ENCODE peak calls at places on chromosomes 16 and 17, in five cellular contexts. W, D, P, T and U are unnamed samples.

GRCh38 chr16:46607529-46607928 is 13.7 kb downstream of the SHCBP1 start:
- DNase-seq in T (no peak), W (peak; percentile 56), P (no peak), D (no peak), U (no peak)

GRCh38 chr17:55053855-55054254 is 85.3 kb downstream of the STXBP4 start:
- DNase-seq in W (no peak), D (no peak), P (no peak), T (no peak), U (no peak)

GRCh38 chr16:85276741-85277140 is 164.5 kb upstream of the CIBAR2 start:
- DNase-seq in P (no peak), D (no peak), T (no peak), W (no peak), U (no peak)

GRCh38 chr17:31371511-31372097 is 19.9 kb upstream of the RAB11FIP4 start:
- DNase-seq in W (no peak), T (no peak), P (no peak), D (no peak), U (no peak)

GRCh38 chr16:15811778-15812750 is 44.8 kb downstream of the MYH11 start:
- DNase-seq in P (no peak), W (no peak), D (no peak), T (no peak), U (no peak)

GRCh38 chr17:48055531-48056245 is 7.5 kb downstream of the NFE2L1 start:
- DNase-seq in P (no peak), T (no peak), W (peak; percentile 74), D (no peak), U (no peak)

GRCh38 chr17:69575346-69575761 is 160.9 kb downstream of the MAP2K6 start:
- DNase-seq in P (peak; percentile 28), W (no peak), D (no peak), T (no peak), U (no peak)

GRCh38 chr17:2482218-2482617 is 29.5 kb downstream of the METTL16 start:
- DNase-seq in P (no peak), W (no peak), D (no peak), T (no peak), U (no peak)

GRCh38 chr16:48123104-48123788 is 32.5 kb downstream of the ABCC12 start:
- DNase-seq in W (peak; percentile 34), P (no peak), D (no peak), T (no peak), U (no peak)

GRCh38 chr16:80852261-80852872 is 48.0 kb upstream of the CDYL2 start:
- DNase-seq in W (peak; percentile 22), D (no peak), P (no peak), T (no peak), U (no peak)

GRCh38 chr17:41308251-41308917 is 725 bp downstream of the KRTAP16-1 start:
- DNase-seq in W (no peak), T (peak; percentile 58), D (peak; percentile 55), P (no peak), U (peak; percentile 80)

GRCh38 chr16:2507679-2508064 is 6.1 kb upstream of the ATP6V0C start:
- DNase-seq in T (peak; percentile 57), W (no peak), D (no peak), P (no peak), U (no peak)

GRCh38 chr16:28567292-28567691 is 13.6 kb downstream of the SGF29 start:
- DNase-seq in D (no peak), P (no peak), T (no peak), W (no peak), U (no peak)

GRCh38 chr17:42288985-42289862 is 926 bp downstream of the STAT5A start:
- DNase-seq in W (peak; percentile 61), D (peak; percentile 50), P (no peak), T (no peak), U (peak; percentile 84)

GRCh38 chr17:50177983-50178834 is 12.4 kb downstream of the SGCA start:
- DNase-seq in T (peak; percentile 80), P (peak; percentile 20), W (peak; percentile 44), D (peak; percentile 51), U (peak; percentile 93)

GRCh38 chr16:17372383-17372782 is 98.4 kb downstream of the XYLT1 start:
- DNase-seq in P (no peak), D (no peak), W (peak; percentile 2), T (no peak), U (no peak)

GRCh38 chr16:66335704-66336329 is 30.7 kb upstream of the CDH5 start:
- DNase-seq in T (peak; percentile 59), D (no peak), P (peak; percentile 88), W (no peak), U (no peak)

GRCh38 chr17:45222273-45222993 is 748 bp downstream of the FMNL1 start:
- DNase-seq in W (no peak), P (no peak), T (no peak), D (peak; percentile 60), U (no peak)

GRCh38 chr16:50368410-50369132 is at the start of gene BRD7:
- DNase-seq in D (peak; percentile 53), T (peak; percentile 65), P (peak; percentile 38), W (peak; percentile 83), U (peak; percentile 85)

GRCh38 chr17:79330696-79331095 is 256.1 kb downstream of the ENGASE start:
- DNase-seq in D (no peak), P (no peak), W (no peak), T (no peak), U (no peak)

GRCh38 chr17:4881761-4882555 is 17.4 kb upstream of the C17orf107 start:
- DNase-seq in W (peak; percentile 53), D (no peak), P (peak; percentile 18), T (peak; percentile 58), U (no peak)